ENCODE peak calls at places on chromosomes 13 and 19, in nine cellular contexts. T, H, R, Z, A, S, G, K and I are unnamed samples.

GRCh38 chr13:51158923-51159322 is 47.8 kb upstream of the C13orf42 start:
- DNase-seq in T (no peak), H (peak; percentile 52), R (no peak), Z (peak; percentile 16), A (no peak), S (no peak), G (no peak), K (no peak), I (peak; percentile 70)

GRCh38 chr19:40588110-40588854 is 11.6 kb downstream of the SHKBP1 start:
- DNase-seq in T (no peak), H (no peak), R (no peak), Z (no peak), A (no peak), S (no peak), G (no peak), K (no peak), I (peak; percentile 50)

GRCh38 chr13:51764184-51765141 is 39.5 kb downstream of the DHRS12 start:
- DNase-seq in T (peak; percentile 28), H (peak; percentile 78), R (no peak), Z (peak; percentile 71), A (peak; percentile 93), S (no peak), G (no peak), K (no peak), I (peak; percentile 92)

GRCh38 chr13:44188257-44188656 is 185.4 kb upstream of the SERP2 start:
- DNase-seq in T (no peak), H (peak; percentile 56), R (no peak), Z (peak; percentile 63), A (no peak), S (no peak), G (no peak), K (no peak), I (peak; percentile 76)

GRCh38 chr13:28659611-28659970 is 661 bp downstream of the POMP start:
- DNase-seq in T (no peak), H (peak; percentile 75), R (no peak), Z (peak; percentile 74), A (no peak), S (no peak), G (peak; percentile 60), K (no peak), I (peak; percentile 71)

GRCh38 chr19:54692294-54692615 is 29.5 kb downstream of the LILRB4 start:
- DNase-seq in T (no peak), H (no peak), R (no peak), Z (no peak), A (no peak), S (no peak), G (no peak), K (no peak), I (no peak)

GRCh38 chr19:40281381-40282208 is 3.5 kb downstream of the AKT2 start:
- DNase-seq in T (no peak), H (no peak), R (peak; percentile 64), Z (no peak), A (peak; percentile 50), S (no peak), G (no peak), K (no peak), I (peak; percentile 22)

GRCh38 chr19:55050749-55051532 is 12.0 kb downstream of the RDH13 start:
- DNase-seq in T (no peak), H (no peak), R (no peak), Z (no peak), A (no peak), S (no peak), G (no peak), K (no peak), I (no peak)

GRCh38 chr19:51664131-51664530 is 17.5 kb upstream of the SIGLEC14 start:
- DNase-seq in T (no peak), H (no peak), R (no peak), Z (no peak), A (no peak), S (no peak), G (no peak), K (no peak), I (no peak)

GRCh38 chr19:51668167-51668566 is 21.5 kb upstream of the SIGLEC14 start:
- DNase-seq in T (no peak), H (no peak), R (no peak), Z (no peak), A (no peak), S (no peak), G (peak; percentile 37), K (no peak), I (no peak)

GRCh38 chr19:51663650-51664049 is 17.0 kb upstream of the SIGLEC14 start:
- DNase-seq in T (no peak), H (no peak), R (no peak), Z (no peak), A (no peak), S (no peak), G (no peak), K (no peak), I (no peak)

GRCh38 chr19:51660975-51661600 is 14.5 kb upstream of the SIGLEC14 start:
- DNase-seq in T (peak; percentile 37), H (peak; percentile 84), R (peak; percentile 76), Z (peak; percentile 88), A (peak; percentile 61), S (peak; percentile 93), G (peak; percentile 81), K (no peak), I (peak; percentile 79)

DNA sequence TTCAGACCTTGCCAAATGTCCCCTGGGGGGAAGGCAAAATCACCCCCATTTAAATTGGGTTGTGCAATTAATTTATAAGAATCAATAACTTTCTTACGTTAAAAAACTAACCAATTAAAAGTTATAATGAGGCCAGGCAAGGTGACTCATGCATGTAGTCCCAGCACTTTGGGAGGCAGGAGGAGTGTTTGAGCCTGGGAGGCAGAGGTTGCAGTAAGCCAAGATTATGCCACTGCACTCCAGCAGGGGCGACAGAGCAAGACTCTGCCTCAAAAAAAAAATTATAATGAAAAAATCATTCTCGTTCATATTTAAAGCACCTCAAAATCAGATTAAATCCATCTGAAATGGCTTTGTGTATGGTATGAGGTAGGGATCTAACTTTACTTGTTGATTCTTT is 18.4 kb upstream of the SIGLEC14 start:
- DNase-seq in T (no peak), H (peak; percentile 12), R (no peak), Z (no peak), A (no peak), S (no peak), G (no peak), K (no peak), I (peak; percentile 37)
- TF ChIP-seq CTCF in T (peak; percentile 53), H (peak; percentile 52), R (peak; percentile 55), Z (peak; percentile 22), A (no peak), S (no peak), G (no peak), K (no peak), I (peak; percentile 46)

GRCh38 chr19:18326772-18327171 is 3.9 kb upstream of the LSM4 start:
- DNase-seq in T (no peak), H (no peak), R (no peak), Z (no peak), A (no peak), S (no peak), G (no peak), K (no peak), I (no peak)

GRCh38 chr19:18329035-18329376 is 6.1 kb upstream of the LSM4 start:
- DNase-seq in T (no peak), H (no peak), R (no peak), Z (no peak), A (no peak), S (no peak), G (no peak), K (no peak), I (no peak)

GRCh38 chr19:18330865-18331264 is 8.0 kb upstream of the LSM4 start:
- DNase-seq in T (no peak), H (no peak), R (no peak), Z (no peak), A (peak; percentile 37), S (no peak), G (no peak), K (no peak), I (no peak)

GRCh38 chr19:18332917-18333530 is 7.4 kb upstream of the PGPEP1 start:
- DNase-seq in T (no peak), H (no peak), R (no peak), Z (no peak), A (no peak), S (no peak), G (no peak), K (no peak), I (no peak)

GRCh38 chr19:18328340-18329034 is 5.6 kb upstream of the LSM4 start:
- DNase-seq in T (peak; percentile 94), H (peak; percentile 99), R (peak; percentile 94), Z (peak; percentile 99), A (peak; percentile 96), S (peak; percentile 97), G (peak; percentile 95), K (peak; percentile 95), I (peak; percentile 98)
- TF ChIP-seq CTCF in T (peak; percentile 87), H (peak; percentile 98), R (peak; percentile 90), Z (peak; percentile 99), A (peak; percentile 89), S (peak; percentile 81), G (peak; percentile 91), K (peak; percentile 97), I (peak; percentile 100)

DNA sequence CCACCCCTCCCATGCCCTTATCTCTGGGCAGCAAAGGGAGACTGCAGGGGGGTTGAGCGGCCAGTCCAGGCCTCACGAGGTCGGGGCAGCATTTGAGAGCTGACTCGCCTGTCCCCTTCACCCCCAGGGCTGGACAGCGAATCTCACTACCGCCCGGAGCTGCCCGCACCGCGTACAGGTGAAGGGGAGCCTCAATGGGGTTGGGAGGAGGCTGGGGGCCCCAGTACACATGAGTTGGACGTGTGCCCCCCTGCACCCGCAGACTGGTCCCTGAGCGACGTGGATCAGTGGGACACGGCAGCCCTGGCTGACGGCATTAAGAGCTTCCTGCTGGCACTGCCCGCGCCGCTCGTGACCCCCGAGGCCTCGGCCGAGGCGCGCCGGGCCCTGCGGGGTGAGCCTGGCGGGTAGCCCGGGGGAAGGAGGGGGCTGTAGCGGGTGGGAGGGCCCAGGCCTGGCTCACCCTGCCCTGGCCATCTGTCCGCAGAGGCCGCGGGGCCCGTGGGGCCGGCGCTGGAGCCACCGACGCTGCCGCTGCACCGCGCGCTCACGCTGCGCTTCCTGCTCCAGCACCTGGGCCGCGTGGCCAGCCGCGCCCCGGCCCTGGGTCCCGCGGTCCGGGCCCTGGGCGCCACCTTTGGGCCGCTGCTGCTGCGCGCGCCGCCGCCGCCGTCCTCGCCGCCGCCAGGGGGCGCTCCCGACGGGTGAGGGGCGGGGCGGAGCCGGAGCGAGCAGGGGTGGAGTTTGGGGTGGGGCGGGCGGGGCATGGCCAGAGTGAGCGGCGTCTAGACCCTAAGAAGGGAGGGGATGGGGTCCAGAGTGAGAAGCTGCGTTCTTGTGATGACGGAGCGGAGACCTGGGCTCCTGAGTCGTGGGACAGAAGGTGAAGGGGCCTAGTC is 8.1 kb downstream of the PIK3R2 start:
- DNase-seq in T (no peak), H (peak; percentile 43), R (peak; percentile 88), Z (peak; percentile 57), A (peak; percentile 63), S (peak; percentile 88), G (peak; percentile 69), K (no peak), I (peak; percentile 42)
- TF ChIP-seq CTCF in T (peak; percentile 30), H (peak; percentile 49), R (peak; percentile 41), Z (no peak), A (peak; percentile 20), S (peak; percentile 59), G (no peak), K (peak; percentile 62), I (no peak)

GRCh38 chr19:18998276-18998675 is 35.0 kb downstream of the SUGP2 start:
- DNase-seq in T (no peak), H (no peak), R (no peak), Z (no peak), A (no peak), S (no peak), G (no peak), K (no peak), I (no peak)

GRCh38 chr19:18996796-18997394 is 36.4 kb downstream of the SUGP2 start:
- DNase-seq in T (no peak), H (no peak), R (no peak), Z (no peak), A (no peak), S (no peak), G (no peak), K (no peak), I (no peak)

GRCh38 chr19:18996351-18996750 is 37.0 kb downstream of the SUGP2 start:
- DNase-seq in T (no peak), H (no peak), R (no peak), Z (no peak), A (no peak), S (no peak), G (no peak), K (no peak), I (no peak)

GRCh38 chr19:18992696-18993095 is 40.6 kb downstream of the SUGP2 start:
- DNase-seq in T (no peak), H (no peak), R (no peak), Z (no peak), A (no peak), S (no peak), G (no peak), K (no peak), I (no peak)

DNA sequence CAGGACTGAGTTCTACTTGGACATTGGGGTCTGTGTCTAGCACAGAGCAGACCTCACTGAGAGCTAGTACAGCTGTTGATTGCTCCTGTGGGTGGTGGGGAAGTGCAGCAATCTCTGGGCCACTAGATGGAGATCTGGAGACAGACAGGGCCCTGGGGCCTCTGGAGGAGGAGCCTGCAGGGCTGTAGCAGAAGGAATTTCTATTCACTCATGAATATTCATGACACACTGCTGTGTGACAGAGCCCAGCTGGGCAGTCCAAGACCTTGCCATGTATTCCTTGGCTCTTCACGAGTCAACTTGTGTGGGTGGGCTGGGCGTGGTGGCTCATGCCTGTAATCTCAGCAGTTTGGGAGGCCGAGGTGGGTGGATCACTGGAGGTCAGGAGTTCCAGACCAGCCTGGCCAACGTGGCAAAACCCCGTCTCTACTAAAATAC is 37.5 kb downstream of the SUGP2 start:
- DNase-seq in T (peak; percentile 62), H (peak; percentile 94), R (peak; percentile 74), Z (peak; percentile 91), A (peak; percentile 55), S (peak; percentile 89), G (peak; percentile 72), K (no peak), I (peak; percentile 91)
- TF ChIP-seq CTCF in T (peak; percentile 80), H (peak; percentile 82), R (peak; percentile 77), Z (peak; percentile 84), A (no peak), S (peak; percentile 60), G (peak; percentile 65), K (no peak), I (peak; percentile 72)